ENCODE peak calls at places on chromosomes 1 and 21, in ten cellular contexts. One of them, this sample, is unnamed.

GRCh38 chr1:198465201-198466144 is 75.0 kb downstream of the ATP6V1G3 start:
- DNase-seq in RWPE1: peak; percentile 66
- DNase-seq in astrocyte of the cerebellum: peak; percentile 41
- DNase-seq in left ventricle myocardium inferior: no peak
- DNase-seq in AG09309: peak; percentile 59
- DNase-seq in neural crest cell: no peak
- DNase-seq in tibial nerve: no peak
- DNase-seq in adrenal gland: no peak
- DNase-seq in K562: peak; percentile 19
- DNase-seq in HFF-Myc: peak; percentile 43
- DNase-seq in this sample: peak; percentile 79

GRCh38 chr1:24745711-24746582 is 700 bp downstream of the CLIC4 start:
- DNase-seq in tibial nerve: peak; percentile 67
- DNase-seq in K562: peak; percentile 68
- DNase-seq in neural crest cell: peak; percentile 22
- DNase-seq in left ventricle myocardium inferior: peak; percentile 32
- DNase-seq in astrocyte of the cerebellum: peak; percentile 49
- DNase-seq in adrenal gland: peak; percentile 72
- DNase-seq in HFF-Myc: no peak
- DNase-seq in AG09309: no peak
- DNase-seq in RWPE1: no peak
- DNase-seq in this sample: peak; percentile 92

GRCh38 chr1:30907641-30908445 is 715 bp downstream of the SDC3 start:
- DNase-seq in adrenal gland: peak; percentile 43
- DNase-seq in tibial nerve: no peak
- DNase-seq in neural crest cell: no peak
- DNase-seq in AG09309: no peak
- DNase-seq in astrocyte of the cerebellum: no peak
- DNase-seq in HFF-Myc: no peak
- DNase-seq in RWPE1: no peak
- DNase-seq in K562: peak; percentile 29
- DNase-seq in left ventricle myocardium inferior: peak; percentile 15
- DNase-seq in this sample: no peak

GRCh38 chr1:89939059-89939570 is 55.8 kb upstream of the ZNF326 start:
- DNase-seq in AG09309: no peak
- DNase-seq in astrocyte of the cerebellum: no peak
- DNase-seq in HFF-Myc: no peak
- DNase-seq in K562: no peak
- DNase-seq in tibial nerve: no peak
- DNase-seq in left ventricle myocardium inferior: no peak
- DNase-seq in adrenal gland: no peak
- DNase-seq in neural crest cell: peak; percentile 40
- DNase-seq in RWPE1: no peak
- DNase-seq in this sample: no peak

GRCh38 chr21:33478858-33479678 is 706 bp downstream of the TMEM50B start:
- DNase-seq in left ventricle myocardium inferior: no peak
- DNase-seq in neural crest cell: peak; percentile 8
- DNase-seq in tibial nerve: no peak
- DNase-seq in HFF-Myc: no peak
- DNase-seq in AG09309: no peak
- DNase-seq in adrenal gland: peak; percentile 47
- DNase-seq in RWPE1: peak; percentile 31
- DNase-seq in astrocyte of the cerebellum: no peak
- DNase-seq in K562: peak; percentile 66
- DNase-seq in this sample: peak; percentile 34

GRCh38 chr1:236301958-236302335 is 20.2 kb upstream of the ERO1B start:
- DNase-seq in AG09309: no peak
- DNase-seq in K562: no peak
- DNase-seq in adrenal gland: no peak
- DNase-seq in left ventricle myocardium inferior: no peak
- DNase-seq in tibial nerve: no peak
- DNase-seq in neural crest cell: no peak
- DNase-seq in HFF-Myc: no peak
- DNase-seq in RWPE1: no peak
- DNase-seq in astrocyte of the cerebellum: no peak
- DNase-seq in this sample: no peak

GRCh38 chr1:234890694-234891093 is 237.9 kb downstream of the TOMM20 start:
- DNase-seq in tibial nerve: no peak
- DNase-seq in astrocyte of the cerebellum: no peak
- DNase-seq in left ventricle myocardium inferior: no peak
- DNase-seq in AG09309: no peak
- DNase-seq in adrenal gland: no peak
- DNase-seq in RWPE1: no peak
- DNase-seq in K562: no peak
- DNase-seq in neural crest cell: no peak
- DNase-seq in HFF-Myc: no peak
- DNase-seq in this sample: no peak

GRCh38 chr1:91669584-91670350 is 169.1 kb downstream of the CDC7 start:
- DNase-seq in astrocyte of the cerebellum: no peak
- DNase-seq in AG09309: no peak
- DNase-seq in K562: no peak
- DNase-seq in left ventricle myocardium inferior: no peak
- DNase-seq in tibial nerve: no peak
- DNase-seq in RWPE1: no peak
- DNase-seq in HFF-Myc: no peak
- DNase-seq in neural crest cell: no peak
- DNase-seq in adrenal gland: no peak
- DNase-seq in this sample: no peak

DNA sequence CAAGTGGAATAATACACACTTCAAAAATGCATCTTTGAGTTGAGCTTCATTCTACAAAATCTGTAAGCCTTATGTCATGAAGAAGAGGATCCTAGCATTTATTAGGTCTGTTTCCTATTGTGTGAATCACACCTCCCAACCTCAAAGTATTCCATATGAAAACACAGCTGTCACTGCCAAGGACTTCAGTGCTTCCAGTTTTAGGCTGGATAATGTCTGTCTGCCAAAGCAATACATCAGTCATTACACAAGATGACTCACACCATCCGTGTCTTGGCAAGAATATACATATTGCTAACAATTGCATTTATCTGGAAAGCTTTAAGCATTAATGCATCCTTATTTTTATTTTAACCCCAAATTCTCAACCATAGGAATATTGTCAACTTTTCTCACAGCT is 125.7 kb upstream of the TMPRSS15 start:
- DNase-seq in tibial nerve: no peak
- DNase-seq in left ventricle myocardium inferior: no peak
- DNase-seq in astrocyte of the cerebellum: peak; percentile 94
- DNase-seq in HFF-Myc: no peak
- DNase-seq in adrenal gland: no peak
- DNase-seq in AG09309: no peak
- DNase-seq in K562: no peak
- DNase-seq in RWPE1: peak; percentile 45
- DNase-seq in neural crest cell: no peak
- DNase-seq in this sample: peak; percentile 96
- TF ChIP-seq CTCF in tibial nerve: no peak
- TF ChIP-seq CTCF in left ventricle myocardium inferior: no peak
- TF ChIP-seq CTCF in astrocyte of the cerebellum: no peak
- TF ChIP-seq CTCF in HFF-Myc: no peak
- TF ChIP-seq CTCF in adrenal gland: no peak
- TF ChIP-seq CTCF in AG09309: no peak
- TF ChIP-seq CTCF in K562: no peak
- TF ChIP-seq CTCF in RWPE1: no peak
- TF ChIP-seq CTCF in neural crest cell: no peak
- TF ChIP-seq CTCF in this sample: no peak

DNA sequence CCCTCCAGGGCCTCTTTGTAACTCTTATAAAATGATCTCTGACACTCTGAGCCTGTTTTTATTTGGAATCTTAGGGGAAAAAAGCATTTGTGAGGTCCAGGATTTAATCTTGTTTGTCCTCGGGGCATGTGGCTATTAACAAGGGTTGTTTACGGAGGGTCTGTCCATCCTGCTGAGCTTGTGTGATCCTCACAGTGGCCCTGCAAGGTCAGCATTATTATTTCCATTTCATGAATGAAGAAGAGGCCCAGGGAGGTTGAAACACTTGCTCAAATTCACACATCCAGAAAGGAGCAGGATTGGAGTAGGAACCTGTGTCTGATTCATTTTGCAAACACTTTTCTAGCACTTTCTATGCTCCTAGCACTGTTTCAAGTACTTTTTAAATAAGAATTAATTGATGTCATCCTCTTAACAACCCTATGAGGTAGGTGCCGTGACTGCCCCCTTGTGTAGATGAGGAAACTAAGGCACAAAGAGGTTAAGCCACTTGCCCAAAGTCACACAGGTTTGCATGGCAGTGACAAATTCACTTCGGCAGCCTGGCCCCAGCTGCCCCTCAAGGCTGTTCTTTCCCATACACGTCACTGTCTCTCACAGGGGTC is 178.9 kb downstream of the MIS18A start:
- DNase-seq in HFF-Myc: no peak
- DNase-seq in neural crest cell: no peak
- DNase-seq in astrocyte of the cerebellum: no peak
- DNase-seq in RWPE1: no peak
- DNase-seq in AG09309: no peak
- DNase-seq in adrenal gland: no peak
- DNase-seq in tibial nerve: no peak
- DNase-seq in K562: no peak
- DNase-seq in left ventricle myocardium inferior: no peak
- DNase-seq in this sample: peak; percentile 6
- TF ChIP-seq CTCF in HFF-Myc: peak; percentile 22
- TF ChIP-seq CTCF in neural crest cell: peak; percentile 29
- TF ChIP-seq CTCF in astrocyte of the cerebellum: no peak
- TF ChIP-seq CTCF in RWPE1: no peak
- TF ChIP-seq CTCF in AG09309: peak; percentile 13
- TF ChIP-seq CTCF in adrenal gland: no peak
- TF ChIP-seq CTCF in tibial nerve: no peak
- TF ChIP-seq CTCF in K562: peak; percentile 20
- TF ChIP-seq CTCF in left ventricle myocardium inferior: no peak
- TF ChIP-seq CTCF in this sample: no peak

GRCh38 chr1:170669586-170670332 is 5.8 kb downstream of the PRRX1 start:
- DNase-seq in HFF-Myc: no peak
- DNase-seq in left ventricle myocardium inferior: no peak
- DNase-seq in adrenal gland: no peak
- DNase-seq in K562: no peak
- DNase-seq in tibial nerve: no peak
- DNase-seq in RWPE1: no peak
- DNase-seq in neural crest cell: no peak
- DNase-seq in AG09309: no peak
- DNase-seq in astrocyte of the cerebellum: no peak
- DNase-seq in this sample: no peak

GRCh38 chr1:170671629-170671963 is 7.7 kb downstream of the PRRX1 start:
- DNase-seq in astrocyte of the cerebellum: no peak
- DNase-seq in RWPE1: no peak
- DNase-seq in HFF-Myc: no peak
- DNase-seq in left ventricle myocardium inferior: no peak
- DNase-seq in neural crest cell: no peak
- DNase-seq in adrenal gland: no peak
- DNase-seq in K562: no peak
- DNase-seq in tibial nerve: no peak
- DNase-seq in AG09309: no peak
- DNase-seq in this sample: no peak

GRCh38 chr1:170669036-170669435 is 5.1 kb downstream of the PRRX1 start:
- DNase-seq in tibial nerve: no peak
- DNase-seq in K562: no peak
- DNase-seq in neural crest cell: no peak
- DNase-seq in astrocyte of the cerebellum: no peak
- DNase-seq in HFF-Myc: no peak
- DNase-seq in adrenal gland: no peak
- DNase-seq in left ventricle myocardium inferior: no peak
- DNase-seq in AG09309: no peak
- DNase-seq in RWPE1: no peak
- DNase-seq in this sample: no peak

GRCh38 chr1:170668301-170668789 is 4.4 kb downstream of the PRRX1 start:
- DNase-seq in tibial nerve: no peak
- DNase-seq in AG09309: no peak
- DNase-seq in K562: no peak
- DNase-seq in neural crest cell: no peak
- DNase-seq in left ventricle myocardium inferior: no peak
- DNase-seq in HFF-Myc: no peak
- DNase-seq in adrenal gland: no peak
- DNase-seq in RWPE1: no peak
- DNase-seq in astrocyte of the cerebellum: no peak
- DNase-seq in this sample: no peak

DNA sequence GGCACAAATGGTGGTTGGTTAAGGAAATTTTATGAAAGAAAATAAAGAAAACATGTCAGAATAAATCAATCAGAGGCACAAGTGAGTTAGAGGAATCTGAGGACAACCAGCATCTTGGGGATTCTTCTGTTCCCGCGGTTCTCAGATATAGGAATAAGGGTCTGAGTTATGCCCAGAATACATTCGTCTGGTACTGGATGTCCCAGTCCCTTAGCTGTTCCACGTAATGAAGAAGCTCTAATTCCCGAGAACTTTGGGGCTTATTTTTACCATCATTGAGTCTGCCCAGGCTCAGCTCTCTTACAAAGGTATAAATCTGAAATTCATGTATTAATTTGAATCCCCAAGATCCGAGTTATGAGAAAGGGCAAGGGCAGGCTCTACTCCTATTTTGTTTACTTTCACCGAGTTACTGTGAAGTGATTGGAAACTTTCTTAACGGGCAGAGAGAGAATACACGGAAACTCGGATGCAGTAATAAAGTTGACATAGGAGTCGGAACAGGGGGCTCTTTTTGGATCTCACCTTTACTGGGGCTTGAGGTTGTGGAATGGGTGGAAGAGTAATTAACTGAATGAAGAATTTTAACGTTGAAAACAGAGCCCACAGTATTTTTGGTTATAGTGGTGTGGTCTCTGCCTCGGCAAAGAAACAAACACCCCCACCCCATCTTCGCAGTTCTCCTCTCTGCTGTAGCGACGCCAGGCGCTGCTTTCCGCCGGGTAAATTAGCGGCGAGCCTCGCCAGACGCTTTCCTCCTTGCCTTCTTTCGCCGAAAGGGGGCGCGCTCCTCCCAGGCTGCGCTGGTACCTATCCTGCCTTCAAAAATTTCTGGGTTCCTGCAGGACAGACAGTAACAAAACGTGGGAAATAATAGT is 7.1 kb downstream of the PRRX1 start:
- DNase-seq in adrenal gland: peak; percentile 31
- DNase-seq in astrocyte of the cerebellum: no peak
- DNase-seq in AG09309: no peak
- DNase-seq in K562: peak; percentile 45
- DNase-seq in HFF-Myc: no peak
- DNase-seq in left ventricle myocardium inferior: peak; percentile 48
- DNase-seq in neural crest cell: peak; percentile 81
- DNase-seq in tibial nerve: no peak
- DNase-seq in RWPE1: no peak
- DNase-seq in this sample: no peak
- TF ChIP-seq CTCF in adrenal gland: peak; percentile 33
- TF ChIP-seq CTCF in astrocyte of the cerebellum: peak; percentile 89
- TF ChIP-seq CTCF in AG09309: peak; percentile 97
- TF ChIP-seq CTCF in K562: peak; percentile 66
- TF ChIP-seq CTCF in HFF-Myc: peak; percentile 18
- TF ChIP-seq CTCF in left ventricle myocardium inferior: peak; percentile 70
- TF ChIP-seq CTCF in neural crest cell: peak; percentile 79
- TF ChIP-seq CTCF in tibial nerve: peak; percentile 63
- TF ChIP-seq CTCF in RWPE1: no peak
- TF ChIP-seq CTCF in this sample: no peak

DNA sequence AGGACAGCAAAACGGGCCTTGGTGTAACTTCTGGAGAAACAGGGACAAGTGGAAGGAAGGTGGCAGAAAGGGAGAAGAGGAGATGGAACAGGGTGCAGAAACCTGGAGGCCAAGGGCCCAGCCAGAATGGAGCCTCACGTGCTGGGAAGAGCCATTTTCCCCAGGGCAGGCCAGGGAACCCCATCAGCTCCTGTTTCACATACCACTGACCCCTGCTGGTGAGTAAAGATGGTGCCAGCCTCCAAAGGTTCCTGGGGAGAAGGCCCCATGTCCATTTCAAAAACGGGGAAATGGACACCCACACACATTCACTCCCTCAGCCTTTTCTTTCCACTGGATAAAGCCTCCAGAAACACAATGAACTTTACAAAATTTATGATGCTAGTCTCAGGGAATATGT is 57.6 kb upstream of the JUN start:
- DNase-seq in AG09309: no peak
- DNase-seq in RWPE1: no peak
- DNase-seq in astrocyte of the cerebellum: no peak
- DNase-seq in K562: peak; percentile 59
- DNase-seq in HFF-Myc: no peak
- DNase-seq in adrenal gland: no peak
- DNase-seq in left ventricle myocardium inferior: no peak
- DNase-seq in tibial nerve: no peak
- DNase-seq in neural crest cell: no peak
- DNase-seq in this sample: peak; percentile 28
- TF ChIP-seq CTCF in AG09309: peak; percentile 33
- TF ChIP-seq CTCF in RWPE1: no peak
- TF ChIP-seq CTCF in astrocyte of the cerebellum: peak; percentile 28
- TF ChIP-seq CTCF in K562: peak; percentile 72
- TF ChIP-seq CTCF in HFF-Myc: peak; percentile 31
- TF ChIP-seq CTCF in adrenal gland: peak; percentile 47
- TF ChIP-seq CTCF in left ventricle myocardium inferior: peak; percentile 44
- TF ChIP-seq CTCF in tibial nerve: no peak
- TF ChIP-seq CTCF in neural crest cell: peak; percentile 44
- TF ChIP-seq CTCF in this sample: peak; percentile 17